ENCODE peak calls at places on chromosomes 6 and 20, in eight cellular contexts. C is tibial nerve, B is right lobe of liver, H is body of pancreas, W is IMR-90, X is sigmoid colon, A is heart left ventricle, V is HCT116. Q is an unnamed sample.
A peak's percentile ranks its signal among the peaks of the same experiment; 100 is the strongest.

GRCh38 chr6:46098678-46099077 is 31.1 kb upstream of the ENPP4 start:
- DNase-seq in C (no peak), A (no peak), X (no peak), V (peak; percentile 51), H (peak; percentile 84), W (no peak), B (peak; percentile 61), Q (no peak)

GRCh38 chr20:19658137-19658536 is 99.9 kb upstream of the RIN2 start:
- DNase-seq in V (no peak), C (no peak), X (no peak), A (no peak), W (no peak), B (no peak), H (peak; percentile 16), Q (no peak)

GRCh38 chr6:33667072-33667471 is 44.4 kb downstream of the UQCC2 start:
- DNase-seq in B (no peak), V (no peak), C (no peak), W (no peak), H (no peak), A (no peak), X (no peak), Q (no peak)

GRCh38 chr6:170388113-170388512 is 81.6 kb downstream of the FAM120B start:
- DNase-seq in B (no peak), X (no peak), A (no peak), V (no peak), C (no peak), W (peak; percentile 56), H (peak; percentile 13), Q (no peak)

GRCh38 chr6:37783025-37783825 is 36.3 kb upstream of the ZFAND3 start:
- DNase-seq in B (no peak), W (peak; percentile 23), X (peak; percentile 68), A (no peak), H (no peak), V (no peak), C (no peak), Q (peak; percentile 30)

GRCh38 chr20:59948828-59949720 is 8.9 kb downstream of the FAM217B start:
- DNase-seq in W (peak; percentile 67), H (peak; percentile 57), V (peak; percentile 29), C (peak; percentile 51), A (no peak), B (no peak), X (no peak), Q (no peak)

GRCh38 chr6:35146453-35146852 is 5.3 kb upstream of the TCP11 start:
- DNase-seq in X (no peak), V (peak; percentile 23), B (peak; percentile 71), C (peak; percentile 33), A (peak; percentile 41), W (peak; percentile 55), H (peak; percentile 38), Q (no peak)

GRCh38 chr20:50467618-50468373 is 42.4 kb upstream of the PTPN1 start:
- DNase-seq in H (peak; percentile 50), B (no peak), C (no peak), X (no peak), V (peak; percentile 73), A (peak; percentile 49), W (peak; percentile 50), Q (no peak)

GRCh38 chr6:88867841-88868558 is 95.4 kb downstream of the RNGTT start:
- DNase-seq in V (no peak), A (no peak), B (no peak), H (no peak), W (peak; percentile 70), C (no peak), X (no peak), Q (no peak)

GRCh38 chr20:46463852-46464251 is 49.5 kb downstream of the ZNF334 start:
- DNase-seq in H (no peak), A (no peak), C (no peak), B (no peak), W (no peak), V (no peak), X (no peak), Q (no peak)

GRCh38 chr6:18536693-18537092 is 149.5 kb downstream of the RNF144B start:
- DNase-seq in C (no peak), H (no peak), A (no peak), B (no peak), W (no peak), X (no peak), V (no peak), Q (no peak)

GRCh38 chr20:58131581-58132142 is 96.8 kb downstream of the ANKRD60 start:
- DNase-seq in B (no peak), H (no peak), X (peak; percentile 44), A (no peak), C (no peak), V (peak; percentile 27), W (peak; percentile 1), Q (no peak)

DNA sequence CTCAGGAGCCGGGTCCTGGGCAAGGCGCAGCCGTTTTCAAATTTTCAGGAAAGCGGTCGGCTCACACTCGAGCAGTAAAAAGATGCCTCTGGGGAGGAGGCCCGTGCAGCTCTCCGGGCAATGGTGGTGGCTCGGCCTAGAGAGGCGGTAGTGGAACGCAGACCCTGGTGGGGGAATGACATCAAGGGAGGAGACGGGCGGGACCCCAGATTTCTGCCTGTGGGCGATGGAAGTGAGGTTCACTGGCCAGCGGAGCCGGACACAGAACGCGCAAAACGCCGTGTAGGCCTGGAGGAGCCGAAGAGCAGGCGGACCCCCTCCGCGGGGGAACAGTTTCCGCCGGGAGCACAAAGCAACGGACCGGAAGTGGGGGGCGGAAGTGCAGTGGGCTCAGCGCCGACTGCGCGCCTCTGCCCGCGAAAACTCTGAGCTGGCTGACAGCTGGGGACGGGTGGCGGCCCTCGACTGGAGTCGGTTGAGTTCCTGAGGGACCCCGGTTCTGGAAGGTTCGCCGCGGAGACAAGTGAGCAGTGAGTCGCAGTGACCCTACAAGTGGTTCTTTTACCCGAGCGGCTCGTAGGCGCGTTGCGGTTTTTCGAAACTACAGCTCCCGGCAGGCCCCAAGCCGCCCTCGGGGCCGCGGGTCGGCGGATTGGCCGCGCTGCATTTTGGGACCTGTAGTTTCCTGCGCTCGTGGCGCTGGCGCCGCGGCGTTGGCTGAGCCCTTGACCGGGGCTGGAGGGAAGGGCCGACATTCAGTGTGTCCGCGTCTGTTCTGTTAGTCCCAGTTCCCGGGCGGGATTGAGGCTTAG is at the start of gene RTEL1:
- DNase-seq in X (peak; percentile 96), H (peak; percentile 91), B (peak; percentile 95), V (peak; percentile 80), A (peak; percentile 95), C (peak; percentile 80), W (peak; percentile 91), Q (peak; percentile 92)
- TF ChIP-seq POLR2A in X (peak; percentile 39), H (peak; percentile 56), B (no peak), V (no peak), A (peak; percentile 35), C (no peak), W (no peak), Q (peak; percentile 60)

GRCh38 chr20:53839423-53840176 is 230.8 kb downstream of the BCAS1 start:
- DNase-seq in X (no peak), C (no peak), A (peak; percentile 32), H (peak; percentile 86), W (no peak), B (peak; percentile 70), V (no peak), Q (no peak)

GRCh38 chr20:53843645-53844044 is 226.7 kb downstream of the BCAS1 start:
- DNase-seq in C (no peak), X (no peak), H (no peak), W (no peak), B (no peak), V (no peak), A (no peak), Q (no peak)

GRCh38 chr20:53840462-53841000 is 229.9 kb downstream of the BCAS1 start:
- DNase-seq in H (no peak), B (no peak), X (no peak), A (no peak), V (no peak), W (peak; percentile 28), C (no peak), Q (no peak)

GRCh38 chr20:53842301-53843099 is 227.9 kb downstream of the BCAS1 start:
- DNase-seq in X (no peak), B (no peak), C (no peak), H (no peak), W (no peak), A (no peak), V (no peak), Q (no peak)

GRCh38 chr20:53841741-53842140 is 228.7 kb downstream of the BCAS1 start:
- DNase-seq in A (no peak), W (no peak), H (no peak), B (no peak), X (no peak), C (no peak), V (no peak), Q (no peak)
- H3K4me1 ChIP-seq in A (no peaks in the 10 kb centered on the region), W (no peaks in the 10 kb centered on the region), H (peaks cover 7% of the 10 kb centered on the region), B (no peaks in the 10 kb centered on the region), X (no peaks in the 10 kb centered on the region), C (no peaks in the 10 kb centered on the region), V (peaks cover 8% of the 10 kb centered on the region), Q (no peaks in the 10 kb centered on the region)

DNA sequence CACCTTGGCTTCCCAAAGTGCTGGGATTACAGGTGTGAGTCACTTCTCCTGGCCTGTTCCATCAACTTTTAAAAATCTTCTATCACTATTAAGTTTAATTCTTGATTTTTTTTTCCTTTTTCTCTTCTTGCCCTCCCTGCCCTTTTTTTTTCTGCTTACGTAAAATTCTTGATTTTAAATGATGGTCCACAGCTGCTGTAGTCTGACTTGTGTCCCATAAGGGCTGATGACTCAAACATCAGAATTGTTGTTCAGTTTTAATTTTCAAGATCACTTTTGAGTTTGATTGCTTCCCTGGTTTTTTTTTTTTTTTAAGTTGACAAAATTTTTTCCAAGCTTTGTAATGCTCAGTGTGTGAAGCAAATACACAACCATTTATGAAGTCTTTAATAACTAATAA is 61.9 kb downstream of the CBFA2T2 start:
- DNase-seq in A (no peak), V (no peak), X (no peak), H (no peak), W (peak; percentile 73), C (no peak), B (no peak), Q (no peak)
- H3K27ac ChIP-seq in A (peak overlapping the region; percentile 11), V (no peak overlapping the region), X (peak overlapping the region; percentile 68), H (no peak overlapping the region), W (peak overlapping the region; percentile 47), C (no peak overlapping the region), B (no peak overlapping the region), Q (no peak overlapping the region)

DNA sequence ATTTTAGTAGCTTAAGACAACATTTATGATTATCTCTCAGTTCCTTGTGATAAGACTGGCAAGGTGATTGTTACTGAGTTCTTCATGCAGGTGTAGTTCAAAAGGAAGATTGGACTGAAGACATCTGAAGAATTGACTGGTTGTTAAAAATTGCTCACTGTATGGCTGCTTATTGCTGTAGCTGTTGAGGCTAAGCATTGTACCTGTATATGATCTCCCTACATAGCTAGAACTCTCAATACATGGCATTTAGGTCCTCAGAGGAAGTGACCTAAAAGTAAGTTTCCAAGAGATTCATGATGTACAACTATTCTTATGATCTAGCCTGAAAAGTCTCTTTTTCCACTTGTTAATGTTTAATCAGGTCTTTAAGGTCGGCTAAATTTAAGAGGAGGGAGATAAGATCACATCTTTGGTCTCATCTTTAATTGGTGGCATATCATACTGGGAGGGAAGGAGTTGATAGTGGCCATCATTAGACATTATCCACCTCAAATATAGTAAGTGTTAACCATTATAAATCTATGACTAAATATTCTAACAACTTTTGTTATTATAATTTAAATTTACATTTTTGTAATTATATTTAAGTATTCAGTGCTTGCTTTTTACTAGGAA is 401.2 kb upstream of the EPHA7 start:
- DNase-seq in A (no peak), B (no peak), W (no peak), H (no peak), C (no peak), V (no peak), X (no peak), Q (no peak)
- TF ChIP-seq POLR2A in A (no peak), B (no peak), W (no peak), H (no peak), C (no peak), V (no peak), X (no peak), Q (no peak)

Q was measured in ovary.